ENCODE peak calls at places on chromosomes 2 and 18, in five cellular contexts. Y is heart left ventricle, S is ovary, K is tibial nerve, B is stomach. G is an unnamed sample.

GRCh38 chr2:185892484-185892883 is 153.9 kb downstream of the FSIP2 start:
- DNase-seq in Y (no peak), S (no peak), K (no peak), B (no peak), G (no peak)

GRCh38 chr18:49487711-49488310 is 777 bp upstream of the C18orf32 start:
- DNase-seq in Y (no peak), S (no peak), K (no peak), B (no peak), G (no peak)

GRCh38 chr2:128439231-128440086 is 120.8 kb upstream of the HS6ST1 start:
- DNase-seq in Y (no peak), S (no peak), K (no peak), B (peak; percentile 17), G (no peak)

GRCh38 chr2:134075204-134075603 is 178.7 kb upstream of the MGAT5 start:
- DNase-seq in Y (no peak), S (no peak), K (no peak), B (no peak), G (no peak)

GRCh38 chr18:39434223-39434622 is 1868.6 kb upstream of the CELF4 start:
- DNase-seq in Y (no peak), S (no peak), K (no peak), B (no peak), G (no peak)

GRCh38 chr18:48927286-48928080 is 23.3 kb downstream of the SMAD7 start:
- DNase-seq in Y (no peak), S (no peak), K (no peak), B (no peak), G (no peak)

GRCh38 chr2:60976271-60976670 is 41.2 kb upstream of the PEX13 start:
- DNase-seq in Y (no peak), S (no peak), K (no peak), B (no peak), G (no peak)

GRCh38 chr2:8202139-8202538 is 479.7 kb upstream of the ID2 start:
- DNase-seq in Y (no peak), S (no peak), K (no peak), B (no peak), G (peak; percentile 23)

GRCh38 chr18:35811896-35812295 is 160.6 kb upstream of the RMP24 start:
- DNase-seq in Y (no peak), S (no peak), K (no peak), B (no peak), G (no peak)

GRCh38 chr2:241660593-241661213 is 23.2 kb downstream of the ATG4B start:
- DNase-seq in Y (no peak), S (no peak), K (no peak), B (no peak), G (no peak)

GRCh38 chr18:22167471-22168151 is 1.8 kb upstream of the GATA6 start:
- DNase-seq in Y (no peak), S (peak; percentile 69), K (no peak), B (no peak), G (no peak)
- H3K4me1 ChIP-seq in Y (peaks cover 10% of the 10 kb centered on the region), S (peaks cover 1% of the 10 kb centered on the region), K (no peaks in the 10 kb centered on the region), B (peaks cover 60% of the 10 kb centered on the region), G (peaks cover 17% of the 10 kb centered on the region)

DNA sequence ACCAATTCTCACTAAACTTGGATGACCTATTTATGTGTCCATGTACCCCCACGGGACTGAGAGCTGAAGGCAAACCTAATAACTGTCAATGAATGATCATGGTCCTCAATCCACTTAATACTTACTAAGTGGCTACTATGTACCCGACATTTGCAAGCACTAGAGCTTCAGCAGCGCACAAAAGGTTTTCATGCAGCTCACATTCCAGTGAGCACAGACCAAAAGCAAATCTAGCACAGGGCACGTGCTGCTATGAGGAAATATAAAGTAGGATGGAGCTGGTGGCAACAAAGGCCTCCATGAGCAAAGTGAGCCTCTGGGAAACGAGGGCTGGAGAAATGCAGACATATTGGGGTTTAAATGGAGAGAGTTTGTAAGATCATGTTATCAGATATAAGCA is 3.5 kb downstream of the SLC40A1 start:
- DNase-seq in Y (no peak), S (no peak), K (no peak), B (no peak), G (no peak)
- H3K4me3 ChIP-seq in Y (peak overlapping the region; percentile 80), S (peak overlapping the region; percentile 68), K (no peak overlapping the region), B (no peak overlapping the region), G (no peak overlapping the region)

DNA sequence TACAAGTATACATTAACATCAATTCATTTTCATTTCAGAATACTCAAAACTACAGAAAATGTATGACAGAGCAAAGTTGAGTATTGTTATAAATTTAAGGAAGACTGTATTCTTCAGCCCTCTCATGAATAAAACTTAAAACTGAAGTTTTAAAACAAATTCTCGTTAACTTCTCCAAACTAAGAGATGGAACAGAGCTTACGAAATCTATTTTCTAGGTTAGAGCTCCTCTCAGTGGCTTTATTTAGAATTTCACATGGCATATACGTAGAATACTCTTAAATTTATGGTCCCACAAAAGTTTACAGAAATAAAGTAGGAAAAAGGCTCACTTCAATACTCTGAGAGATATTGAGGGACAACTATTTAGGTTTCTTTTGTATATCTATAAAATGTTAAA is 612.1 kb downstream of the KCNJ3 start:
- DNase-seq in Y (no peak), S (no peak), K (no peak), B (no peak), G (no peak)
- TF ChIP-seq POLR2A in Y (no peak), S (no peak), K (no peak), B (no peak), G (no peak)

DNA sequence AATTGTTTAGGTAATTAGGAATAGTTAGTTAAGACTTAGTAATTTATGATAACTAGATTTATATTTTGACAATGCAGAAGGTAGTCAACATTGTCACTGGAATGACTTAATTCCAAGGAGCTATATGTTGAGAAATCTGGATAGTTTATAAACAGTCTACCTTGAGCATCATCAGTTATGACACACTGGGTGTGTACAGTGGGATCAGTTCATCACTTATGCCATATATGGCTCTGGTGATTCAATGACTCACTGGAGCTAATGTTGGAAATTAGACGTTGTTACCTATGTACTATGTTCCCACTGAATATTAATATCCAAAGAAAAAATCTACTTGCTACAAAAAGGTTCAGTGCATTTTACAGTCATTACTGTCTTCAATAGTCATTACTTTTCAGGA is 34.1 kb upstream of the ITPRID2 start:
- DNase-seq in Y (no peak), S (no peak), K (no peak), B (no peak), G (no peak)
- H3K4me1 ChIP-seq in Y (no peaks in the 10 kb centered on the region), S (no peaks in the 10 kb centered on the region), K (no peaks in the 10 kb centered on the region), B (peaks cover 7% of the 10 kb centered on the region), G (peaks cover 8% of the 10 kb centered on the region)

GRCh38 chr2:70243804-70244584 is 4.4 kb downstream of the TIA1 start:
- DNase-seq in Y (no peak), S (no peak), K (no peak), B (no peak), G (no peak)
- H3K4me3 ChIP-seq in Y (no peak overlapping the region), S (no peak overlapping the region), K (no peak overlapping the region), B (no peak overlapping the region), G (no peak overlapping the region)

DNA sequence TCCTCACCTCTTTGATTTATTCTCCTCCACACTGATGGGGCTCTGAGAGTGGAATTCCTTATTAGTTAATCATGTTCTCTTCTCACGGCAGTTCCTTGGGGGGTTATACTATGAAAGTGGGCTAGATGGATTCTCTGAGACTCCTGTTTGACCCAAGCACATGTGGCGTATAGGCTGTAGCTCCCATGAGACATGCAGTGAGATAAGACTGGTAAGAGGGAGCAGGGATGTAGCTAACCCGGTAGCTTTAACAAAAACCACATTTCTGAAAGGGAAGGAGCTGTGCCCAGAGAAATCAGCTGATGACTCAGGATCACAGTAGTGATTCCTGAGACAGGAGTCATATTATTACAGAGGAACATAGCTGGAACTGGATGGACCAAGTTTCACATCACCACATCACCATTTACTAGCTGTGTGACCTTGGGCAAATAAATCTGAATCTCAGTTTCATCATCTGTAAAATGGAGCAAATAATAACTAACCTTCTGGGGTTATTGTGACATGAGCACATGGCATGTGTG is 82.9 kb downstream of the CRIM1 start:
- DNase-seq in Y (no peak), S (no peak), K (no peak), B (no peak), G (no peak)
- TF ChIP-seq POLR2A in Y (no peak), S (no peak), K (no peak), B (no peak), G (no peak)

DNA sequence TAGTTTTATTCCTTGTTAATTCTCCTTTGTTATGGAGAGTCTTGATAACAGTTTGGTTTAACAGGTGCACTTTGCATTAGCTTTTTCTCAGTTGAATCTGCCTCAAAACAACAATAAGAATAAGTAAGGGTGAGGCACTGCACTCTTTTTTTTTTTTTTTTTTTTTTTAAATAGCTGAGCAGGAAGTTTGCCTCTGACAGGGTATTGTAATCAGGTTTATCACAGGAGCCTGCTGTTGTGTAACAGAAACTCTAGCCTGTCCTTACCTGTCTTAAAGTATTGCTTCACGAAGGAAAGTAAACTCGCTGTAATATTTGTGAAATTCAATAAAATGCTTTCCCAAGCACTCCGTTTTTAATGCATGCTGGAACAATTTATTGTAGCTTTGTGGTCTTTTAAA is 52.4 kb downstream of the TAF1B start:
- DNase-seq in Y (no peak), S (no peak), K (no peak), B (no peak), G (no peak)
- H3K4me1 ChIP-seq in Y (no peaks in the 10 kb centered on the region), S (no peaks in the 10 kb centered on the region), K (no peaks in the 10 kb centered on the region), B (peaks cover 31% of the 10 kb centered on the region), G (peaks cover 8% of the 10 kb centered on the region)

GRCh38 chr2:239060676-239061075 is 212.8 kb downstream of the TWIST2 start:
- DNase-seq in Y (no peak), S (no peak), K (no peak), B (no peak), G (no peak)

GRCh38 chr2:239061824-239062560 is 214.1 kb downstream of the TWIST2 start:
- DNase-seq in Y (no peak), S (no peak), K (no peak), B (peak; percentile 78), G (no peak)

GRCh38 chr2:239059854-239060253 is 212.0 kb downstream of the TWIST2 start:
- DNase-seq in Y (no peak), S (no peak), K (no peak), B (no peak), G (no peak)

GRCh38 chr2:239062743-239063142 is 214.9 kb downstream of the TWIST2 start:
- DNase-seq in Y (no peak), S (no peak), K (no peak), B (no peak), G (no peak)

DNA sequence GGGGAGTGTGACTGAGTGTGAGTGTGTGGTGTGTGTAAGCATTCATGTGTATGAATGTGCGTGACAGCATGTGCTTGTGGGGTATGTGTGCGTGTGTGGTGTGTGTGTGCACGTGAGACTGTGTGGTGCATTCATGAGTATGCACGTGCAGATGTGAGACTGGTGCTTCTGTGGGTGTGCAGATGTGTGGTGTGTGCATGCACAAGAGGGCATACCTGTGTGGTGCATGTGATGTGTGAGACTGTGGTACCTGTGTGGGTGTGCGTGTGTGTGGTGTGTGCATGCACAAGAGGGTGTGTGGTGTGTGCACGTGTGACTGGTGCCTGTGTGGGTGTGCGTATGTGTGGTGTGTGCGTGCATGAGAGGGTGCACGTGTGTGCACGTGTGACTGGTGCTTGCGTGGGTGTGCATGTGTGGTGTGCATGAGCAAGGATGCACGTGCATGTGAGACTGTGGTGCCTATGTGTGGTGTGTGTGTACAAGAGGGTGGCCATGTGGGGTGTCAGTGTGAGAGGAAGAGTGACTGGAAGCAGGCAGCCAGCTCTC is 213.3 kb downstream of the TWIST2 start:
- DNase-seq in Y (no peak), S (no peak), K (no peak), B (no peak), G (no peak)
- H3K4me3 ChIP-seq in Y (no peak overlapping the region), S (no peak overlapping the region), K (no peak overlapping the region), B (no peak overlapping the region), G (no peak overlapping the region)

GRCh38 chr2:233121856-233122255 is 61.7 kb downstream of the INPP5D start:
- DNase-seq in Y (no peak), S (no peak), K (no peak), B (no peak), G (no peak)
- TF ChIP-seq POLR2A in Y (no peak), S (no peak), K (no peak), B (no peak), G (no peak)

GRCh38 chr2:105786231-105787230 is 41.8 kb downstream of the NCK2 start:
- DNase-seq in Y (no peak), S (no peak), K (no peak), B (no peak), G (no peak)
- H3K4me1 ChIP-seq in Y (peaks cover 18% of the 10 kb centered on the region), S (peaks cover 20% of the 10 kb centered on the region), K (no peaks in the 10 kb centered on the region), B (peaks cover 95% of the 10 kb centered on the region), G (peaks cover 55% of the 10 kb centered on the region)